ENCODE peak calls at places on chromosomes 13 and 19, in ten cellular contexts. N, D, V, X, T, G, Y, P, O and H are unnamed samples.

GRCh38 chr13:111031531-111031961 is 83.6 kb upstream of the ARHGEF7 start:
- DNase-seq in N (peak), D (no peak), V (peak), X (peak), T (no peak), G (no peak), Y (no peak), P (no peak), O (peak), H (peak)

GRCh38 chr19:18433735-18434398 is 4.1 kb downstream of the ISYNA1 start:
- DNase-seq in N (no peak), D (peak), V (no peak), X (no peak), T (no peak), G (no peak), Y (no peak), P (no peak), O (no peak), H (peak)

GRCh38 chr13:33229446-33230177 is 55.9 kb downstream of the STARD13 start:
- DNase-seq in N (no peak), D (no peak), V (no peak), X (no peak), T (no peak), G (peak), Y (no peak), P (no peak), O (no peak), H (no peak)

GRCh38 chr13:50592412-50593145 is 250.9 kb downstream of the DLEU7 start:
- DNase-seq in N (no peak), D (no peak), V (peak), X (peak), T (no peak), G (no peak), Y (peak), P (peak), O (no peak), H (peak)

GRCh38 chr19:5282926-5283325 is 57.7 kb downstream of the PTPRS start:
- DNase-seq in N (no peak), D (no peak), V (no peak), X (no peak), T (no peak), G (no peak), Y (no peak), P (no peak), O (no peak), H (no peak)

GRCh38 chr13:102309110-102309509 is 92.7 kb downstream of the FGF14 start:
- DNase-seq in N (no peak), D (no peak), V (no peak), X (no peak), T (no peak), G (peak), Y (peak), P (no peak), O (no peak), H (no peak)

GRCh38 chr13:74927823-74928222 is 554.1 kb downstream of the TBC1D4 start:
- DNase-seq in N (no peak), D (no peak), V (no peak), X (no peak), T (no peak), G (no peak), Y (no peak), P (no peak), O (no peak), H (no peak)

GRCh38 chr19:34732548-34733255 is 1.3 kb upstream of the ZNF181 start:
- DNase-seq in N (no peak), D (no peak), V (no peak), X (no peak), T (no peak), G (no peak), Y (no peak), P (no peak), O (no peak), H (no peak)

GRCh38 chr13:38045278-38046048 is 175.9 kb upstream of the TRPC4 start:
- DNase-seq in N (no peak), D (no peak), V (peak), X (peak), T (no peak), G (no peak), Y (peak), P (peak), O (peak), H (no peak)

GRCh38 chr19:55716531-55716930 is 21.7 kb downstream of the NLRP9 start:
- DNase-seq in N (no peak), D (no peak), V (no peak), X (no peak), T (no peak), G (no peak), Y (no peak), P (no peak), O (no peak), H (no peak)

GRCh38 chr13:27797228-27797624 is 4.9 kb downstream of the GSX1 start:
- DNase-seq in N (no peak), D (peak), V (no peak), X (peak), T (no peak), G (no peak), Y (peak), P (peak), O (peak), H (peak)

GRCh38 chr13:21657538-21657937 is 13.3 kb upstream of the FGF9 start:
- DNase-seq in N (no peak), D (no peak), V (peak), X (peak), T (no peak), G (no peak), Y (peak), P (no peak), O (peak), H (peak)

GRCh38 chr19:35224681-35225604 is 3.6 kb downstream of the FAM187B start:
- DNase-seq in N (no peak), D (peak), V (no peak), X (no peak), T (no peak), G (no peak), Y (no peak), P (no peak), O (no peak), H (no peak)

GRCh38 chr19:58361900-58362271 is 665 bp downstream of the ZNF497 start:
- DNase-seq in N (peak), D (no peak), V (no peak), X (peak), T (peak), G (no peak), Y (no peak), P (peak), O (no peak), H (peak)

GRCh38 chr19:35130761-35131720 is 3.8 kb downstream of the LGI4 start:
- DNase-seq in N (no peak), D (no peak), V (no peak), X (no peak), T (no peak), G (no peak), Y (no peak), P (no peak), O (no peak), H (no peak)

GRCh38 chr13:26616126-26616525 is 58.6 kb downstream of the WASF3 start:
- DNase-seq in N (no peak), D (no peak), V (peak), X (peak), T (no peak), G (no peak), Y (peak), P (peak), O (no peak), H (peak)

GRCh38 chr13:45481688-45482087 is 16.9 kb downstream of the COG3 start:
- DNase-seq in N (no peak), D (no peak), V (no peak), X (no peak), T (no peak), G (no peak), Y (peak), P (no peak), O (no peak), H (no peak)

GRCh38 chr13:99982021-99982740 is 597 bp downstream of the ZIC2 start:
- DNase-seq in N (no peak), D (no peak), V (no peak), X (no peak), T (no peak), G (no peak), Y (peak), P (no peak), O (no peak), H (peak)

GRCh38 chr13:91358384-91358776 is 10.9 kb downstream of the MIR17HG start:
- DNase-seq in N (no peak), D (no peak), V (no peak), X (no peak), T (no peak), G (no peak), Y (no peak), P (no peak), O (no peak), H (no peak)

GRCh38 chr19:11435057-11435832 is at the start of the genes ODAD3 and PRKCSH:
- DNase-seq in N (peak), D (peak), V (peak), X (peak), T (peak), G (peak), Y (peak), P (peak), O (peak), H (peak)

GRCh38 chr19:13826652-13827235 is 31.5 kb downstream of the ZSWIM4 start:
- DNase-seq in N (no peak), D (no peak), V (no peak), X (no peak), T (no peak), G (no peak), Y (no peak), P (no peak), O (no peak), H (no peak)